ENCODE peak calls at places on chromosomes 4 and X, in four cellular contexts. I is progenitor cell of endocrine pancreas; M is nephron progenitor cell; F is activated CD4-positive, alpha-beta T cell treated with anti-CD3 and anti-CD28 coated beads, Interleukin-2, amount 10 ng/mL, durations not matched to agents 7 days and 5 days. N is an unnamed sample.
A peak's percentile ranks its signal among the peaks of the same experiment; 100 is the strongest.

GRCh38 chrX:80808854-80809493 is 703 bp downstream of the BRWD3 start:
- DNase-seq in I (no peak), M (peak; percentile 10), F (peak; percentile 27), N (peak; percentile 10)

GRCh38 chr4:137819964-137820383 is 287.7 kb upstream of the PCDH18 start:
- DNase-seq in I (no peak), M (no peak), F (no peak), N (peak; percentile 33)

GRCh38 chr4:26197018-26197779 is 123.6 kb upstream of the RBPJ start:
- DNase-seq in I (no peak), M (no peak), F (peak; percentile 80), N (no peak)

GRCh38 chr4:118772149-118773081 is 63.5 kb downstream of the SEC24D start:
- DNase-seq in I (no peak), M (no peak), F (no peak), N (no peak)

GRCh38 chrX:72430405-72430968 is 124.8 kb upstream of the CITED1 start:
- DNase-seq in I (no peak), M (no peak), F (no peak), N (no peak)

GRCh38 chrX:21985332-21985777 is 44.8 kb downstream of the SMS start:
- DNase-seq in I (peak; percentile 62), M (peak; percentile 74), F (peak; percentile 66), N (peak; percentile 56)

GRCh38 chr4:10664408-10664807 is 20.2 kb downstream of the CLNK start:
- DNase-seq in I (no peak), M (no peak), F (no peak), N (no peak)

GRCh38 chr4:165537028-165537648 is 158.3 kb downstream of the CPE start:
- DNase-seq in I (no peak), M (peak; percentile 17), F (no peak), N (peak; percentile 18)

GRCh38 chr4:184826315-184827266 is 823 bp upstream of the ACSL1 start:
- DNase-seq in I (no peak), M (peak; percentile 46), F (peak; percentile 51), N (no peak)

GRCh38 chr4:152045781-152046571 is 285.2 kb upstream of the GATB start:
- DNase-seq in I (peak; percentile 78), M (peak; percentile 81), F (no peak), N (peak; percentile 71)

GRCh38 chr4:75598390-75598789 is 31.9 kb downstream of the CDKL2 start:
- DNase-seq in I (no peak), M (no peak), F (no peak), N (no peak)

GRCh38 chr4:165294907-165295306 is 32.6 kb upstream of the MSMO1 start:
- DNase-seq in I (no peak), M (peak; percentile 30), F (peak; percentile 43), N (no peak)

GRCh38 chr4:70654605-70655011 is 11.7 kb downstream of the JCHAIN start:
- DNase-seq in I (no peak), M (no peak), F (no peak), N (no peak)

GRCh38 chrX:150530821-150531220 is 37.6 kb upstream of the MTM1 start:
- DNase-seq in I (no peak), M (no peak), F (no peak), N (no peak)

GRCh38 chr4:186078977-186079697 is 10.2 kb downstream of the TLR3 start:
- DNase-seq in I (no peak), M (peak; percentile 26), F (no peak), N (no peak)